ENCODE peak calls at places on chromosomes 3 and 15, in four cellular contexts. One of them, this sample, is unnamed.

GRCh38 chr3:17194116-17194515 is 309.4 kb downstream of the PLCL2 start:
- DNase-seq in T-helper 17 cell: no peak
- DNase-seq in NAMALWA: peak
- DNase-seq in NCI-H1092: no peak
- DNase-seq in this sample: no peak

GRCh38 chr3:141498592-141499223 is 11.9 kb downstream of the RASA2 start:
- DNase-seq in T-helper 17 cell: peak
- DNase-seq in NAMALWA: peak
- DNase-seq in NCI-H1092: no peak
- DNase-seq in this sample: no peak

GRCh38 chr15:42274693-42274971 is 1.4 kb upstream of the TMEM87A start:
- DNase-seq in T-helper 17 cell: no peak
- DNase-seq in NAMALWA: no peak
- DNase-seq in NCI-H1092: no peak
- DNase-seq in this sample: no peak

GRCh38 chr15:74525946-74526345 is 15.1 kb upstream of the ARID3B start:
- DNase-seq in T-helper 17 cell: no peak
- DNase-seq in NAMALWA: no peak
- DNase-seq in NCI-H1092: no peak
- DNase-seq in this sample: no peak

GRCh38 chr3:141076821-141077571 is 25.8 kb downstream of the SPSB4 start:
- DNase-seq in T-helper 17 cell: no peak
- DNase-seq in NAMALWA: no peak
- DNase-seq in NCI-H1092: peak
- DNase-seq in this sample: no peak

GRCh38 chr15:78210349-78210717 is 24.0 kb downstream of the ACSBG1 start:
- DNase-seq in T-helper 17 cell: no peak
- DNase-seq in NAMALWA: no peak
- DNase-seq in NCI-H1092: no peak
- DNase-seq in this sample: no peak

GRCh38 chr3:122794779-122795673 is at the start of gene SLC49A4:
- DNase-seq in T-helper 17 cell: peak
- DNase-seq in NAMALWA: peak
- DNase-seq in NCI-H1092: no peak
- DNase-seq in this sample: peak

GRCh38 chr15:67902579-67902979 is 62.7 kb upstream of the RNU6-1 start:
- DNase-seq in T-helper 17 cell: no peak
- DNase-seq in NAMALWA: no peak
- DNase-seq in NCI-H1092: no peak
- DNase-seq in this sample: no peak

GRCh38 chr15:51155016-51155580 is 60.4 kb upstream of the TNFAIP8L3 start:
- DNase-seq in T-helper 17 cell: no peak
- DNase-seq in NAMALWA: no peak
- DNase-seq in NCI-H1092: no peak
- DNase-seq in this sample: no peak

GRCh38 chr15:74816624-74817369 is 4.2 kb downstream of the LMAN1L start:
- DNase-seq in T-helper 17 cell: no peak
- DNase-seq in NAMALWA: no peak
- DNase-seq in NCI-H1092: no peak
- DNase-seq in this sample: no peak

GRCh38 chr15:89406756-89407650 is 72.4 kb upstream of the POLG start:
- DNase-seq in T-helper 17 cell: no peak
- DNase-seq in NAMALWA: no peak
- DNase-seq in NCI-H1092: no peak
- DNase-seq in this sample: no peak

GRCh38 chr3:102933377-102933776 is 498.6 kb downstream of the ZPLD1 start:
- DNase-seq in T-helper 17 cell: no peak
- DNase-seq in NAMALWA: no peak
- DNase-seq in NCI-H1092: no peak
- DNase-seq in this sample: no peak

GRCh38 chr3:129994883-129995559 is 20.5 kb downstream of the TRH start:
- DNase-seq in T-helper 17 cell: no peak
- DNase-seq in NAMALWA: no peak
- DNase-seq in NCI-H1092: no peak
- DNase-seq in this sample: no peak

GRCh38 chr3:54165865-54166264 is 43.5 kb downstream of the CACNA2D3 start:
- DNase-seq in T-helper 17 cell: no peak
- DNase-seq in NAMALWA: no peak
- DNase-seq in NCI-H1092: no peak
- DNase-seq in this sample: no peak

GRCh38 chr3:58793052-58793451 is 126.5 kb upstream of the FAM3D start:
- DNase-seq in T-helper 17 cell: no peak
- DNase-seq in NAMALWA: no peak
- DNase-seq in NCI-H1092: no peak
- DNase-seq in this sample: no peak

GRCh38 chr3:34056951-34057390 is 258.5 kb downstream of the PDCD6IP start:
- DNase-seq in T-helper 17 cell: no peak
- DNase-seq in NAMALWA: no peak
- DNase-seq in NCI-H1092: no peak
- DNase-seq in this sample: no peak

GRCh38 chr3:172746476-172746875 is 4.0 kb upstream of the ECT2 start:
- DNase-seq in T-helper 17 cell: no peak
- DNase-seq in NAMALWA: no peak
- DNase-seq in NCI-H1092: no peak
- DNase-seq in this sample: no peak

GRCh38 chr15:39179980-39180379 is 400.9 kb upstream of the THBS1 start:
- DNase-seq in T-helper 17 cell: no peak
- DNase-seq in NAMALWA: no peak
- DNase-seq in NCI-H1092: no peak
- DNase-seq in this sample: no peak

GRCh38 chr3:128824132-128824850 is 55.1 kb upstream of the ACAD9 start:
- DNase-seq in T-helper 17 cell: no peak
- DNase-seq in NAMALWA: no peak
- DNase-seq in NCI-H1092: no peak
- DNase-seq in this sample: no peak

GRCh38 chr3:71652786-71653419 is 69.4 kb upstream of the FOXP1 start:
- DNase-seq in T-helper 17 cell: no peak
- DNase-seq in NAMALWA: peak
- DNase-seq in NCI-H1092: no peak
- DNase-seq in this sample: peak

GRCh38 chr15:84947947-84948830 is 33.5 kb upstream of the PDE8A start:
- DNase-seq in T-helper 17 cell: no peak
- DNase-seq in NAMALWA: no peak
- DNase-seq in NCI-H1092: no peak
- DNase-seq in this sample: peak

GRCh38 chr15:90141646-90142045 is 39.4 kb upstream of the IDH2 start:
- DNase-seq in T-helper 17 cell: no peak
- DNase-seq in NAMALWA: no peak
- DNase-seq in NCI-H1092: no peak
- DNase-seq in this sample: peak

GRCh38 chr15:58873267-58873666 is 60.2 kb downstream of the SLTM start:
- DNase-seq in T-helper 17 cell: no peak
- DNase-seq in NAMALWA: no peak
- DNase-seq in NCI-H1092: no peak
- DNase-seq in this sample: peak

GRCh38 chr15:52422001-52422400 is 106.7 kb downstream of the MYO5A start:
- DNase-seq in T-helper 17 cell: no peak
- DNase-seq in NAMALWA: no peak
- DNase-seq in NCI-H1092: no peak
- DNase-seq in this sample: no peak

GRCh38 chr3:155069729-155070128 is 10.4 kb upstream of the MME start:
- DNase-seq in T-helper 17 cell: no peak
- DNase-seq in NAMALWA: no peak
- DNase-seq in NCI-H1092: no peak
- DNase-seq in this sample: no peak

GRCh38 chr3:139284221-139284620 is 59.6 kb upstream of the MRPS22 start:
- DNase-seq in T-helper 17 cell: no peak
- DNase-seq in NAMALWA: no peak
- DNase-seq in NCI-H1092: no peak
- DNase-seq in this sample: no peak

GRCh38 chr15:74038707-74039655 is 43.4 kb downstream of the GOLGA6A start:
- DNase-seq in T-helper 17 cell: no peak
- DNase-seq in NAMALWA: no peak
- DNase-seq in NCI-H1092: no peak
- DNase-seq in this sample: no peak

GRCh38 chr3:3648961-3649360 is 150.3 kb upstream of the LRRN1 start:
- DNase-seq in T-helper 17 cell: no peak
- DNase-seq in NAMALWA: no peak
- DNase-seq in NCI-H1092: no peak
- DNase-seq in this sample: no peak

GRCh38 chr3:11118181-11118682 is 36.1 kb upstream of the HRH1 start:
- DNase-seq in T-helper 17 cell: no peak
- DNase-seq in NAMALWA: no peak
- DNase-seq in NCI-H1092: no peak
- DNase-seq in this sample: peak

GRCh38 chr15:50531763-50532162 is 14.7 kb downstream of the USP50 start:
- DNase-seq in T-helper 17 cell: no peak
- DNase-seq in NAMALWA: no peak
- DNase-seq in NCI-H1092: no peak
- DNase-seq in this sample: no peak

GRCh38 chr3:10703875-10704274 is 112.2 kb upstream of the SLC6A11 start:
- DNase-seq in T-helper 17 cell: no peak
- DNase-seq in NAMALWA: peak
- DNase-seq in NCI-H1092: no peak
- DNase-seq in this sample: peak

GRCh38 chr3:120726784-120727183 is 15.5 kb downstream of the RABL3 start:
- DNase-seq in T-helper 17 cell: no peak
- DNase-seq in NAMALWA: no peak
- DNase-seq in NCI-H1092: no peak
- DNase-seq in this sample: no peak

GRCh38 chr3:20873235-20873634 is 687.2 kb upstream of the SGO1 start:
- DNase-seq in T-helper 17 cell: no peak
- DNase-seq in NAMALWA: no peak
- DNase-seq in NCI-H1092: no peak
- DNase-seq in this sample: no peak

GRCh38 chr3:98565237-98565643 is 28.2 kb downstream of the CPOX start:
- DNase-seq in T-helper 17 cell: no peak
- DNase-seq in NAMALWA: no peak
- DNase-seq in NCI-H1092: no peak
- DNase-seq in this sample: no peak

GRCh38 chr3:38129058-38129457 is 7.9 kb downstream of the ACAA1 start:
- DNase-seq in T-helper 17 cell: no peak
- DNase-seq in NAMALWA: no peak
- DNase-seq in NCI-H1092: no peak
- DNase-seq in this sample: no peak

GRCh38 chr3:72052841-72053409 is 268.0 kb upstream of the PROK2 start:
- DNase-seq in T-helper 17 cell: no peak
- DNase-seq in NAMALWA: no peak
- DNase-seq in NCI-H1092: no peak
- DNase-seq in this sample: no peak

GRCh38 chr3:157074490-157074889 is 85.5 kb downstream of the CCNL1 start:
- DNase-seq in T-helper 17 cell: no peak
- DNase-seq in NAMALWA: no peak
- DNase-seq in NCI-H1092: no peak
- DNase-seq in this sample: no peak

GRCh38 chr3:54094926-54095325 is 27.4 kb upstream of the CACNA2D3 start:
- DNase-seq in T-helper 17 cell: no peak
- DNase-seq in NAMALWA: no peak
- DNase-seq in NCI-H1092: no peak
- DNase-seq in this sample: no peak

GRCh38 chr3:149089395-149089794 is 3.1 kb upstream of the HLTF start:
- DNase-seq in T-helper 17 cell: no peak
- DNase-seq in NAMALWA: no peak
- DNase-seq in NCI-H1092: no peak
- DNase-seq in this sample: no peak

GRCh38 chr15:89409184-89409992 is 74.8 kb upstream of the POLG start:
- DNase-seq in T-helper 17 cell: no peak
- DNase-seq in NAMALWA: no peak
- DNase-seq in NCI-H1092: no peak
- DNase-seq in this sample: no peak